ENCODE peak calls at places on chromosome 3, in five cellular contexts. W is fibroblast of lung, M is A549, C is choroid plexus epithelial cell, V is AG09309. Y is an unnamed sample.

GRCh38 chr3:56323986-56324420 is 144.3 kb downstream of the ERC2 start:
- DNase-seq in W (peak), M (no peak), V (peak), C (peak), Y (peak)

GRCh38 chr3:133077688-133078087 is 39.5 kb downstream of the TMEM108 start:
- DNase-seq in W (no peak), M (no peak), V (no peak), C (no peak), Y (no peak)

GRCh38 chr3:29642393-29643033 is 361.6 kb downstream of the RBMS3 start:
- DNase-seq in W (peak), M (peak), C (peak), V (peak), Y (peak)

GRCh38 chr3:112598731-112599130 is 36.9 kb downstream of the SLC35A5 start:
- DNase-seq in C (no peak), M (no peak), W (peak), V (no peak), Y (no peak)

GRCh38 chr3:75140904-75141615 is 523.1 kb upstream of the FRG2C start:
- DNase-seq in C (no peak), V (no peak), M (peak), W (no peak), Y (no peak)

GRCh38 chr3:183353421-183353820 is 75.0 kb downstream of the MCF2L2 start:
- DNase-seq in W (no peak), M (no peak), V (no peak), C (no peak), Y (no peak)

GRCh38 chr3:67819447-67819846 is 165.0 kb upstream of the SUCLG2 start:
- DNase-seq in C (peak), W (no peak), M (peak), V (no peak), Y (no peak)

GRCh38 chr3:46349484-46350261 is 4.2 kb upstream of the CCR2 start:
- DNase-seq in M (no peak), C (no peak), W (no peak), V (no peak), Y (no peak)

GRCh38 chr3:15495461-15496340 is 25.8 kb downstream of the COLQ start:
- DNase-seq in M (no peak), W (no peak), C (no peak), V (no peak), Y (no peak)

GRCh38 chr3:60579734-60580133 is 671.5 kb downstream of the FHIT start:
- DNase-seq in V (peak), W (peak), M (peak), C (peak), Y (peak)

GRCh38 chr3:71168961-71169411 is 414.5 kb downstream of the FOXP1 start:
- DNase-seq in M (no peak), V (no peak), W (peak), C (peak), Y (peak)

GRCh38 chr3:65785065-65785645 is 253.6 kb downstream of the MAGI1 start:
- DNase-seq in M (peak), W (peak), C (peak), V (peak), Y (peak)

GRCh38 chr3:161349529-161350278 is 21.6 kb downstream of the SPTSSB start:
- DNase-seq in V (peak), W (peak), C (peak), M (peak), Y (peak)

GRCh38 chr3:121574449-121574848 is 6.7 kb downstream of the ARGFX start:
- DNase-seq in V (no peak), M (peak), C (peak), W (peak), Y (no peak)

GRCh38 chr3:50632450-50632849 is 15.5 kb downstream of the MAPKAPK3 start:
- DNase-seq in M (no peak), C (no peak), W (no peak), V (no peak), Y (no peak)

GRCh38 chr3:10933470-10933957 is 59.0 kb upstream of the SLC6A1 start:
- DNase-seq in C (no peak), M (no peak), W (no peak), V (no peak), Y (no peak)

GRCh38 chr3:10930641-10931040 is 61.9 kb upstream of the SLC6A1 start:
- DNase-seq in V (no peak), C (no peak), M (no peak), W (no peak), Y (no peak)

GRCh38 chr3:10933021-10933420 is 59.5 kb upstream of the SLC6A1 start:
- DNase-seq in W (no peak), C (no peak), V (no peak), M (no peak), Y (no peak)

GRCh38 chr3:10933958-10934481 is 58.5 kb upstream of the SLC6A1 start:
- DNase-seq in C (peak), V (no peak), W (peak), M (peak), Y (peak)

DNA sequence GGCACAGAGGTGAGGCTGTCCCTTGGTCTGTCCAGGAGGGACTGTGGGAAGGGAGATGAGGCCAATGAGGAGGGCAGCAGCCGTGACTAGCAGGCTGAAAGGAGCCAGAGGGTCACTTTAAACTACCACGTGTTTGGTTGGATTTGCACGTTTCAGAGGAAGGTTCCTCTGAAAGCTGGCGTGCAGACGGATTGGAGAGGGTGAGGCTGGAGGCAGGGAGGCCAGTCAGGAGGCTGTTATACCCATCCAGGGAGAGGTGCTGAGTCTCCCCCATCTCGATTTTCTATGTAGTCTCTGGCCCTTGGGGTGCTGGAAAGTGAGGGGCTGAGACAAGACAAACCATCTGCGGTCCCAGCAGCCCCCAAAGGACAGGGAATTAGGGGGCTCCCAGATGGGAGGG is 60.0 kb upstream of the SLC6A1 start:
- DNase-seq in C (no peak), W (no peak), V (no peak), M (no peak), Y (no peak)
- H3K4me3 ChIP-seq in C (no peak), W (no peak), V (no peak), M (no peak), Y (no peak)

DNA sequence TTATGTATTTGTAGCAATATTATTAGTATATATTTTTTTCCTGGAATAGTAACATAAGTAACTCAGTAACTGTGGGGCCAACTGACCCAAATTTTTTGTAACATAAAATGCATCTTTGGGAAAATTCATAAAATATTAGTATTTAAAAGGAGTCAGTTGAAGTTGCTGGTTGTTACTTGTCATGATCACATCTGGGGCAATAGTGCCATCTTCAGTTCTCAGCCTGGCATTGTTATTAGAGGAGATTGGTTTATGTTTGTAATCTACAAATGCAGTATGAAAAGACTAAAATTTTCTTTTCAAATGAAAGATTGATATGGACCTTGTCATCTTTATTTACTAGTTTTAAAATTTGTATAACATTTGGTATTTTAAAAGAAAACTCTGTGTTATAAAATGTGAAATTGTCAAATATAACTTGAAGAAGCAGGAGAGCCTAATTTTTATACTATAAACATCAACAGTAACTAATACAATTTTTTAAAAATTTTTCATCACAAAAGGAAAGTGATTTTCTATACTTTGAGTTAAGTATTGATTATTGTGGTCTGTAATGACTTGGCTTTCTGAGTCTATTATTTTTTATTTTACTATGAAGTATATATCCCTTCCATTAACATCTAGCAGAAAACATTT is 38.8 kb upstream of the MLF1 start:
- DNase-seq in W (peak), V (no peak), C (peak), M (peak), Y (peak)
- TF ChIP-seq CTCF in W (peak), V (peak), C (peak), M (peak), Y (peak)

DNA sequence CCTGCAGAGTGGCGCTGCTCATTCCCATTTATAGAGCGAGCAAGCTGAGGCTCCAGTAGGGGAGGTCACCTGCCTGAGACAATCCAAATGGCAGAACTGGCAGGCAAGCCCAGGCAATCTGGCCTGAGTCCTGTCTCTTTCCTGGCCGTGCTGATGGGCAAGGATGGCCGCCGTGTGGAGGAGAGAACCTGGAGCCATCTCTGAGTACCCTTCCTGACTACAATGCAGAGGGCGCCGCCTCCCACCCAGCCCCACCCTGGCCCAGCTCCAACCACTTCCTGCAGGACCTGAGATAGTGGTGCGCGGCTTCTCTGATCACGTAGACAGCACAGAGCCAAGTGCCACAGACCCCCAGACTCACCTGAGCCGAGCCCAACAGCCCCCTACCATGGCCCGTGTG is 7.0 kb downstream of the TLR9 start:
- DNase-seq in W (no peak), M (no peak), V (no peak), C (no peak), Y (no peak)
- H3K4me3 ChIP-seq in W (no peak), M (no peak), V (no peak), C (no peak), Y (no peak)

DNA sequence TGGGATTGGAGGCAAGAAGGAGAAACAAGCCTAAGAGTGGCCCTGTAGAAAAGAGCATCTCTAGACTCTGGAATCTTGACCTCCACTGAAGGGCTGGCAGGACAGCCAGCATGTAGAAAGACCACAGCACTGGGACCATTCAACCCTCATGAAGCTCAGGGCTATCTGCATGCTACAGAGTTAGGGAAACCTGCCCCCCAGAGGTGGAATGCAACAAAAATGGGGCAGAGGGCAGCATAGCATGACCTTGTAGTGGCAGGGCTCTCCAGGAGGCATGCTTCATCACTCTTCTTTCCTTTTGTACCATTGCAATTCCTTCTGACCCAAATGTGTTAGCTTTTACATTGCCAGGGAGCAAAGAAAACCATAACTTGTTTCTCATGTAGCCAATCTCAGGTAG is 445.4 kb downstream of the EPHB1 start:
- DNase-seq in W (no peak), V (no peak), M (no peak), C (no peak), Y (no peak)
- TF ChIP-seq CTCF in W (no peak), V (peak), M (no peak), C (no peak), Y (no peak)

GRCh38 chr3:42838571-42838970 is 29.3 kb downstream of the ACKR2 start:
- DNase-seq in M (no peak), W (no peak), V (no peak), C (no peak), Y (no peak)

GRCh38 chr3:42841332-42841731 is 32.1 kb downstream of the ACKR2 start:
- DNase-seq in M (no peak), W (no peak), C (no peak), V (no peak), Y (no peak)

GRCh38 chr3:42836545-42837123 is 27.4 kb downstream of the ACKR2 start:
- DNase-seq in W (no peak), V (no peak), C (no peak), M (no peak), Y (no peak)

GRCh38 chr3:42843730-42844713 is 31.7 kb downstream of the CYP8B1 start:
- DNase-seq in W (no peak), M (no peak), V (no peak), C (no peak), Y (no peak)

DNA sequence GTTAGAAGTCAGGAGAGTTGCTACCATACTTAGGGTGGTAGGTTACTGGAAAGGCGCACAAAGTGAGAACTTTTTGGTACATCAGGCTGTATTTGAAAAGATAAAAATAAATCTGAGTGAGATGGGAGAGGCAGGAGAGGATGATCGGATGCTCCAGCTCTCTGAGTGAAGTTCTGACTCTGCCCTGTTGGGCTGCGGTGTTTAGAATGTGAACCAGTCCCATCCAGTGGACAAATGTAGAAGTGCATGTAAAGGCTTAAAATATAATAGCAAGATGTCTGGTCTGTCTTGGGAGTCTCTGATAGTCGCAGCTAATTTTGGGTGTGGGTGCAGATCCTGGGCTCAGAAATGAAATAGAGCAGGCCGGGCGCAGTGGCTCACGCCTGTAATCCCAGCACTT is 30.4 kb downstream of the ACKR2 start:
- DNase-seq in V (peak), C (peak), W (peak), M (peak), Y (peak)
- H3K4me3 ChIP-seq in V (peak), C (no peak), W (peak), M (peak), Y (no peak)